ENCODE peak calls at places on chromosomes 6 and 20, in eight cellular contexts. One of them, this sample, is unnamed.

GRCh38 chr6:98836025-98836961 is 1.9 kb downstream of the POU3F2 start:
- DNase-seq in spleen: no peak
- DNase-seq in astrocyte of the cerebellum: no peak
- DNase-seq in Caki2: no peak
- DNase-seq in OCI-M1: peak; percentile 45
- DNase-seq in omental fat pad: no peak
- DNase-seq in NCI-H1048: no peak
- DNase-seq in nephron progenitor cell: no peak
- DNase-seq in this sample: no peak

GRCh38 chr6:36292170-36292569 is 22.3 kb downstream of the PNPLA1 start:
- DNase-seq in NCI-H1048: no peak
- DNase-seq in OCI-M1: no peak
- DNase-seq in astrocyte of the cerebellum: no peak
- DNase-seq in Caki2: no peak
- DNase-seq in spleen: no peak
- DNase-seq in nephron progenitor cell: no peak
- DNase-seq in omental fat pad: no peak
- DNase-seq in this sample: no peak

GRCh38 chr6:30963641-30964040 is 19.9 kb upstream of the MUC21 start:
- DNase-seq in Caki2: no peak
- DNase-seq in nephron progenitor cell: no peak
- DNase-seq in astrocyte of the cerebellum: peak; percentile 26
- DNase-seq in OCI-M1: no peak
- DNase-seq in spleen: no peak
- DNase-seq in omental fat pad: no peak
- DNase-seq in NCI-H1048: no peak
- DNase-seq in this sample: no peak

GRCh38 chr6:140669321-140669720 is 1294.9 kb upstream of the CITED2 start:
- DNase-seq in NCI-H1048: no peak
- DNase-seq in Caki2: no peak
- DNase-seq in spleen: no peak
- DNase-seq in OCI-M1: no peak
- DNase-seq in nephron progenitor cell: no peak
- DNase-seq in astrocyte of the cerebellum: peak; percentile 2
- DNase-seq in omental fat pad: no peak
- DNase-seq in this sample: no peak

GRCh38 chr20:32652739-32653526 is 20.8 kb downstream of the C20orf203 start:
- DNase-seq in spleen: peak; percentile 95
- DNase-seq in Caki2: peak; percentile 78
- DNase-seq in nephron progenitor cell: peak; percentile 93
- DNase-seq in NCI-H1048: no peak
- DNase-seq in OCI-M1: peak; percentile 94
- DNase-seq in omental fat pad: peak; percentile 85
- DNase-seq in astrocyte of the cerebellum: peak; percentile 43
- DNase-seq in this sample: peak; percentile 90

GRCh38 chr6:113586413-113586812 is 270.7 kb upstream of the MARCKS start:
- DNase-seq in Caki2: no peak
- DNase-seq in spleen: no peak
- DNase-seq in omental fat pad: no peak
- DNase-seq in nephron progenitor cell: no peak
- DNase-seq in NCI-H1048: no peak
- DNase-seq in astrocyte of the cerebellum: no peak
- DNase-seq in OCI-M1: no peak
- DNase-seq in this sample: no peak

GRCh38 chr6:87340230-87340629 is 4.4 kb upstream of the C6orf163 start:
- DNase-seq in OCI-M1: no peak
- DNase-seq in omental fat pad: no peak
- DNase-seq in astrocyte of the cerebellum: no peak
- DNase-seq in nephron progenitor cell: no peak
- DNase-seq in Caki2: no peak
- DNase-seq in spleen: no peak
- DNase-seq in NCI-H1048: no peak
- DNase-seq in this sample: no peak

GRCh38 chr6:96032646-96033045 is 16.9 kb downstream of the FUT9 start:
- DNase-seq in nephron progenitor cell: no peak
- DNase-seq in NCI-H1048: no peak
- DNase-seq in omental fat pad: no peak
- DNase-seq in OCI-M1: no peak
- DNase-seq in Caki2: no peak
- DNase-seq in spleen: no peak
- DNase-seq in astrocyte of the cerebellum: no peak
- DNase-seq in this sample: no peak

GRCh38 chr6:26223213-26223612 is 136.0 kb downstream of the HFE start:
- DNase-seq in astrocyte of the cerebellum: no peak
- DNase-seq in Caki2: no peak
- DNase-seq in nephron progenitor cell: no peak
- DNase-seq in NCI-H1048: no peak
- DNase-seq in OCI-M1: peak; percentile 69
- DNase-seq in omental fat pad: no peak
- DNase-seq in spleen: no peak
- DNase-seq in this sample: no peak

GRCh38 chr6:139150915-139151314 is 16.0 kb downstream of the HECA start:
- DNase-seq in OCI-M1: no peak
- DNase-seq in astrocyte of the cerebellum: no peak
- DNase-seq in spleen: no peak
- DNase-seq in NCI-H1048: no peak
- DNase-seq in nephron progenitor cell: no peak
- DNase-seq in omental fat pad: no peak
- DNase-seq in Caki2: no peak
- DNase-seq in this sample: no peak

GRCh38 chr6:13795041-13795748 is 19.2 kb downstream of the MCUR1 start:
- DNase-seq in nephron progenitor cell: peak; percentile 86
- DNase-seq in astrocyte of the cerebellum: peak; percentile 71
- DNase-seq in omental fat pad: peak; percentile 64
- DNase-seq in Caki2: peak; percentile 81
- DNase-seq in OCI-M1: peak; percentile 92
- DNase-seq in spleen: peak; percentile 91
- DNase-seq in NCI-H1048: peak; percentile 28
- DNase-seq in this sample: peak; percentile 76

GRCh38 chr6:12392490-12392889 is 102.3 kb downstream of the EDN1 start:
- DNase-seq in omental fat pad: no peak
- DNase-seq in Caki2: no peak
- DNase-seq in OCI-M1: no peak
- DNase-seq in spleen: no peak
- DNase-seq in NCI-H1048: no peak
- DNase-seq in astrocyte of the cerebellum: peak; percentile 8
- DNase-seq in nephron progenitor cell: no peak
- DNase-seq in this sample: no peak

GRCh38 chr6:49202923-49203322 is 260.1 kb downstream of the MMUT start:
- DNase-seq in spleen: no peak
- DNase-seq in OCI-M1: peak; percentile 79
- DNase-seq in nephron progenitor cell: no peak
- DNase-seq in NCI-H1048: no peak
- DNase-seq in astrocyte of the cerebellum: no peak
- DNase-seq in omental fat pad: no peak
- DNase-seq in Caki2: peak; percentile 43
- DNase-seq in this sample: no peak

GRCh38 chr6:121521164-121521555 is 85.7 kb downstream of the GJA1 start:
- DNase-seq in astrocyte of the cerebellum: no peak
- DNase-seq in OCI-M1: no peak
- DNase-seq in nephron progenitor cell: no peak
- DNase-seq in Caki2: no peak
- DNase-seq in spleen: no peak
- DNase-seq in NCI-H1048: no peak
- DNase-seq in omental fat pad: no peak
- DNase-seq in this sample: no peak

GRCh38 chr20:38175221-38176030 is 10.4 kb upstream of the TGM2 start:
- DNase-seq in omental fat pad: no peak
- DNase-seq in nephron progenitor cell: peak; percentile 47
- DNase-seq in OCI-M1: no peak
- DNase-seq in spleen: peak; percentile 40
- DNase-seq in astrocyte of the cerebellum: no peak
- DNase-seq in NCI-H1048: no peak
- DNase-seq in Caki2: no peak
- DNase-seq in this sample: no peak

GRCh38 chr6:1145756-1146218 is 166.1 kb upstream of the FOXQ1 start:
- DNase-seq in astrocyte of the cerebellum: no peak
- DNase-seq in omental fat pad: no peak
- DNase-seq in Caki2: no peak
- DNase-seq in spleen: no peak
- DNase-seq in NCI-H1048: no peak
- DNase-seq in OCI-M1: no peak
- DNase-seq in nephron progenitor cell: no peak
- DNase-seq in this sample: no peak

GRCh38 chr6:50924758-50925157 is 106.1 kb downstream of the TFAP2B start:
- DNase-seq in omental fat pad: no peak
- DNase-seq in NCI-H1048: no peak
- DNase-seq in nephron progenitor cell: no peak
- DNase-seq in astrocyte of the cerebellum: no peak
- DNase-seq in OCI-M1: peak; percentile 49
- DNase-seq in Caki2: no peak
- DNase-seq in spleen: no peak
- DNase-seq in this sample: no peak

GRCh38 chr20:23165307-23165750 is 79.2 kb upstream of the CD93 start:
- DNase-seq in spleen: no peak
- DNase-seq in omental fat pad: no peak
- DNase-seq in NCI-H1048: no peak
- DNase-seq in nephron progenitor cell: no peak
- DNase-seq in Caki2: no peak
- DNase-seq in astrocyte of the cerebellum: no peak
- DNase-seq in OCI-M1: peak; percentile 18
- DNase-seq in this sample: no peak

GRCh38 chr20:53013183-53013582 is 41.0 kb downstream of the TSHZ2 start:
- DNase-seq in OCI-M1: no peak
- DNase-seq in astrocyte of the cerebellum: no peak
- DNase-seq in nephron progenitor cell: no peak
- DNase-seq in Caki2: no peak
- DNase-seq in spleen: no peak
- DNase-seq in omental fat pad: no peak
- DNase-seq in NCI-H1048: no peak
- DNase-seq in this sample: no peak

GRCh38 chr20:10263385-10264165 is 44.9 kb downstream of the SNAP25 start:
- DNase-seq in Caki2: no peak
- DNase-seq in astrocyte of the cerebellum: peak; percentile 19
- DNase-seq in spleen: no peak
- DNase-seq in OCI-M1: no peak
- DNase-seq in nephron progenitor cell: no peak
- DNase-seq in omental fat pad: no peak
- DNase-seq in NCI-H1048: no peak
- DNase-seq in this sample: peak; percentile 14

GRCh38 chr6:106194949-106195919 is 109.1 kb downstream of the PRDM1 start:
- DNase-seq in astrocyte of the cerebellum: no peak
- DNase-seq in omental fat pad: no peak
- DNase-seq in NCI-H1048: no peak
- DNase-seq in nephron progenitor cell: no peak
- DNase-seq in Caki2: no peak
- DNase-seq in OCI-M1: peak; percentile 56
- DNase-seq in spleen: no peak
- DNase-seq in this sample: no peak

GRCh38 chr6:7052441-7052936 is 55.3 kb upstream of the RREB1 start:
- DNase-seq in OCI-M1: no peak
- DNase-seq in omental fat pad: peak; percentile 27
- DNase-seq in Caki2: no peak
- DNase-seq in astrocyte of the cerebellum: peak; percentile 65
- DNase-seq in nephron progenitor cell: peak; percentile 76
- DNase-seq in NCI-H1048: no peak
- DNase-seq in spleen: peak; percentile 83
- DNase-seq in this sample: peak; percentile 77

GRCh38 chr6:156731436-156731835 is 45.7 kb upstream of the ARID1B start:
- DNase-seq in nephron progenitor cell: no peak
- DNase-seq in NCI-H1048: no peak
- DNase-seq in OCI-M1: no peak
- DNase-seq in astrocyte of the cerebellum: no peak
- DNase-seq in omental fat pad: no peak
- DNase-seq in Caki2: peak; percentile 21
- DNase-seq in spleen: no peak
- DNase-seq in this sample: peak; percentile 35

GRCh38 chr20:23049201-23049932 is at the start of gene THBD:
- DNase-seq in OCI-M1: no peak
- DNase-seq in omental fat pad: peak; percentile 70
- DNase-seq in Caki2: peak; percentile 94
- DNase-seq in NCI-H1048: no peak
- DNase-seq in nephron progenitor cell: peak; percentile 48
- DNase-seq in spleen: peak; percentile 92
- DNase-seq in astrocyte of the cerebellum: no peak
- DNase-seq in this sample: peak; percentile 62

GRCh38 chr20:10157539-10157938 is 61.1 kb upstream of the SNAP25 start:
- DNase-seq in spleen: no peak
- DNase-seq in astrocyte of the cerebellum: no peak
- DNase-seq in OCI-M1: no peak
- DNase-seq in nephron progenitor cell: no peak
- DNase-seq in NCI-H1048: no peak
- DNase-seq in Caki2: no peak
- DNase-seq in omental fat pad: no peak
- DNase-seq in this sample: no peak

GRCh38 chr6:29627762-29628418 is 5.1 kb downstream of the GABBR1 start:
- DNase-seq in Caki2: peak; percentile 60
- DNase-seq in OCI-M1: peak; percentile 67
- DNase-seq in spleen: peak; percentile 90
- DNase-seq in nephron progenitor cell: peak; percentile 80
- DNase-seq in omental fat pad: peak; percentile 37
- DNase-seq in NCI-H1048: no peak
- DNase-seq in astrocyte of the cerebellum: peak; percentile 62
- DNase-seq in this sample: peak; percentile 93